ENCODE peak calls at places on chromosomes 13 and 19, in four cellular contexts. K is AG09319, Z is tibial nerve, U is GM20000. M is an unnamed sample.

GRCh38 chr13:21164631-21165030 is 11.7 kb downstream of the SKA3 start:
- DNase-seq in K (no peak), Z (no peak), U (no peak), M (no peak)

GRCh38 chr19:18096258-18096657 is 1.3 kb upstream of the MAST3 start:
- DNase-seq in K (no peak), Z (no peak), U (no peak), M (no peak)

GRCh38 chr13:99871249-99871898 is 100.2 kb downstream of the ZIC5 start:
- DNase-seq in K (no peak), Z (no peak), U (no peak), M (no peak)

GRCh38 chr19:32150605-32151004 is 194.8 kb upstream of the ZNF507 start:
- DNase-seq in K (no peak), Z (no peak), U (no peak), M (no peak)

GRCh38 chr13:50358221-50358620 is 343.0 kb downstream of the KCNRG start:
- DNase-seq in K (no peak), Z (no peak), U (no peak), M (no peak)

GRCh38 chr19:35351441-35352176 is 3.9 kb downstream of the FFAR1 start:
- DNase-seq in K (no peak), Z (no peak), U (no peak), M (no peak)

GRCh38 chr13:84896128-84896527 is 903.1 kb downstream of the SLITRK6 start:
- DNase-seq in K (peak; percentile 25), Z (no peak), U (peak; percentile 53), M (peak; percentile 67)

GRCh38 chr19:8161135-8161646 is 11.8 kb upstream of the FBN3 start:
- DNase-seq in K (no peak), Z (no peak), U (peak; percentile 27), M (no peak)

GRCh38 chr19:7899751-7900352 is 3.8 kb upstream of the MAP2K7 start:
- DNase-seq in K (no peak), Z (no peak), U (no peak), M (no peak)

GRCh38 chr13:21957833-21958232 is 287.0 kb downstream of the FGF9 start:
- DNase-seq in K (no peak), Z (no peak), U (no peak), M (no peak)

GRCh38 chr13:21175656-21176194 is 627 bp downstream of the SKA3 start:
- DNase-seq in K (no peak), Z (no peak), U (no peak), M (no peak)

GRCh38 chr19:42135836-42136235 is 3.6 kb upstream of the POU2F2 start:
- DNase-seq in K (no peak), Z (no peak), U (no peak), M (no peak)

GRCh38 chr13:111383591-111384440 is 63.4 kb downstream of the TEX29 start:
- DNase-seq in K (no peak), Z (no peak), U (no peak), M (no peak)

GRCh38 chr19:8358948-8359347 is 5.0 kb upstream of the ANGPTL4 start:
- DNase-seq in K (no peak), Z (no peak), U (no peak), M (no peak)

GRCh38 chr19:18281082-18282020 is at the start of gene JUND:
- DNase-seq in K (peak; percentile 99), Z (peak; percentile 92), U (peak; percentile 100), M (peak; percentile 91)

GRCh38 chr19:52345162-52345561 is 9.1 kb downstream of the ZNF610 start:
- DNase-seq in K (no peak), Z (no peak), U (no peak), M (no peak)

GRCh38 chr13:64639206-64639605 is 2590.9 kb downstream of the PCDH9 start:
- DNase-seq in K (no peak), Z (no peak), U (no peak), M (no peak)

GRCh38 chr19:32718286-32718685 is 1.3 kb upstream of the TDRD12 start:
- DNase-seq in K (no peak), Z (no peak), U (no peak), M (no peak)

GRCh38 chr13:30832845-30833332 is 73.2 kb upstream of the MEDAG start:
- DNase-seq in K (no peak), Z (no peak), U (no peak), M (no peak)

GRCh38 chr13:94947965-94948371 is 235.6 kb upstream of the SOX21 start:
- DNase-seq in K (no peak), Z (no peak), U (no peak), M (no peak)

GRCh38 chr13:91467236-91467635 is 68.8 kb downstream of the GPC5 start:
- DNase-seq in K (no peak), Z (no peak), U (no peak), M (no peak)

GRCh38 chr19:19627716-19628498 is at the start of gene LPAR2:
- DNase-seq in K (no peak), Z (no peak), U (peak; percentile 99), M (peak; percentile 43)

GRCh38 chr19:39512964-39513363 is 2.0 kb upstream of the SELENOV start:
- DNase-seq in K (no peak), Z (no peak), U (no peak), M (no peak)

GRCh38 chr19:54449701-54450069 is 686 bp downstream of the LENG8 start:
- DNase-seq in K (no peak), Z (no peak), U (no peak), M (no peak)

GRCh38 chr19:40519352-40520322 is 52.8 kb downstream of the SPTBN4 start:
- DNase-seq in K (no peak), Z (no peak), U (no peak), M (no peak)

GRCh38 chr19:45066921-45067661 is 9.2 kb downstream of the ZNF296 start:
- DNase-seq in K (no peak), Z (no peak), U (no peak), M (no peak)

GRCh38 chr13:51277943-51278342 is 55.7 kb downstream of the FAM124A start:
- DNase-seq in K (no peak), Z (no peak), U (no peak), M (no peak)

GRCh38 chr19:40453151-40453735 is 9.1 kb upstream of the SERTAD3 start:
- DNase-seq in K (no peak), Z (no peak), U (no peak), M (no peak)

GRCh38 chr19:35130761-35131720 is 3.8 kb downstream of the LGI4 start:
- DNase-seq in K (no peak), Z (no peak), U (no peak), M (no peak)

GRCh38 chr13:43291289-43292055 is 268.1 kb downstream of the DNAJC15 start:
- DNase-seq in K (no peak), Z (no peak), U (no peak), M (no peak)

GRCh38 chr13:109955598-109955997 is 169.2 kb upstream of the IRS2 start:
- DNase-seq in K (no peak), Z (no peak), U (no peak), M (no peak)

GRCh38 chr13:94352057-94352456 is 127.4 kb downstream of the DCT start:
- DNase-seq in K (no peak), Z (no peak), U (no peak), M (no peak)

GRCh38 chr19:49786432-49786831 is 19.6 kb downstream of the AP2A1 start:
- DNase-seq in K (peak; percentile 20), Z (no peak), U (no peak), M (no peak)

GRCh38 chr13:40230833-40231266 is 435.6 kb downstream of the FOXO1 start:
- DNase-seq in K (no peak), Z (no peak), U (no peak), M (no peak)

GRCh38 chr13:72805663-72806341 is 23.9 kb downstream of the PIBF1 start:
- DNase-seq in K (no peak), Z (no peak), U (no peak), M (no peak)

GRCh38 chr13:106101201-106101600 is 434.3 kb downstream of the EFNB2 start:
- DNase-seq in K (no peak), Z (no peak), U (no peak), M (no peak)

GRCh38 chr13:99689955-99690354 is 188.7 kb downstream of the TM9SF2 start:
- DNase-seq in K (no peak), Z (no peak), U (no peak), M (no peak)

GRCh38 chr13:46667687-46668281 is 114.8 kb downstream of the LRCH1 start:
- DNase-seq in K (no peak), Z (no peak), U (peak; percentile 35), M (no peak)

GRCh38 chr13:50720856-50721663 is 122.4 kb downstream of the DLEU7 start:
- DNase-seq in K (no peak), Z (no peak), U (no peak), M (no peak)

GRCh38 chr13:74301200-74302063 is 167.2 kb upstream of the KLF12 start:
- DNase-seq in K (no peak), Z (no peak), U (no peak), M (no peak)

GRCh38 chr13:74305876-74306275 is 171.7 kb upstream of the KLF12 start:
- DNase-seq in K (no peak), Z (no peak), U (no peak), M (no peak)

DNA sequence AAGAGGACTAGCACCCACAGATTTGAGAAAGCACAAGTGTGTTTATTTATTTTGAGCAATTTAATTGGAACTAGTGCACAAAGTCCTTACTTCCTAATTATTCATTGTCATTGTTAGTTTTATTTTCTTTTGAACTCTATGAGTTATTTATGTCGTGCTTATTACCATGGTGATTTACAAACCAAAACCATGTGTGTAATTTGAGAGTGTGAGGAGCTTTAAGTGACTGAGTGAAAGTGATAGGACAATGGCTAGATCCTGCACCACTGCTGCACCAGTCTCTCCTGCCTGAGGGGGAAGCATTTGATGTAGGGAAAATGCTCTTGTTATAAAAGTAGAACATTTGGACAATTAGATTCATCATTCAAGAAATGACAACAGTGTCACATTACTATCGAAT is 172.3 kb upstream of the KLF12 start:
- DNase-seq in K (peak; percentile 39), Z (no peak), U (no peak), M (no peak)
- TF ChIP-seq CTCF in K (peak; percentile 22), Z (no peak), U (no peak), M (no peak)

GRCh38 chr19:6713773-6714692 is 6.4 kb downstream of the C3 start:
- DNase-seq in K (no peak), Z (no peak), U (no peak), M (no peak)
- TF ChIP-seq CTCF in K (no peak), Z (no peak), U (no peak), M (no peak)

GRCh38 chr13:36282818-36283432 is 14.7 kb downstream of the CCDC169 start:
- DNase-seq in K (no peak), Z (no peak), U (peak; percentile 15), M (no peak)
- TF ChIP-seq CTCF in K (peak; percentile 78), Z (peak; percentile 78), U (peak; percentile 49), M (peak; percentile 94)

GRCh38 chr19:30562981-30563380 is 190.8 kb downstream of the ZNF536 start:
- DNase-seq in K (no peak), Z (no peak), U (no peak), M (no peak)
- TF ChIP-seq CTCF in K (no peak), Z (no peak), U (no peak), M (no peak)

GRCh38 chr13:97749174-97749573 is 204.3 kb upstream of the IPO5 start:
- DNase-seq in K (no peak), Z (no peak), U (no peak), M (no peak)
- TF ChIP-seq CTCF in K (no peak), Z (no peak), U (no peak), M (no peak)